ENCODE peak calls at places on chromosome 9, in nine cellular contexts. E is A549; Z is lung microvascular endothelial cell; G is stimulated activated CD8-positive, alpha-beta memory T cell treated with anti-CD3 and anti-CD28 coated beads, Interleukin-4, amount 100 ng/mL, for 48 hours; T is Jurkat, Clone E6-1; W is foreskin melanocyte; H is IMR-90; L is HCEC 1CT; Y is left cardiac atrium. N is an unnamed sample.

GRCh38 chr9:98083566-98084135 is 27.1 kb downstream of the NANS start:
- DNase-seq in E (no peak), Z (no peak), G (no peak), T (no peak), W (no peak), H (no peak), L (no peak), Y (no peak), N (no peak)

GRCh38 chr9:88722753-88723152 is 187.8 kb downstream of the NXNL2 start:
- DNase-seq in E (peak), Z (peak), G (no peak), T (peak), W (no peak), H (peak), L (no peak), Y (no peak), N (no peak)

GRCh38 chr9:22307013-22307711 is 139.5 kb upstream of the DMRTA1 start:
- DNase-seq in E (peak), Z (peak), G (no peak), T (no peak), W (peak), H (peak), L (peak), Y (no peak), N (no peak)

GRCh38 chr9:93660647-93661046 is 84.3 kb downstream of the PHF2 start:
- DNase-seq in E (no peak), Z (no peak), G (no peak), T (no peak), W (no peak), H (no peak), L (no peak), Y (no peak), N (no peak)

GRCh38 chr9:88322906-88323566 is 65.2 kb upstream of the SPIN1 start:
- DNase-seq in E (no peak), Z (peak), G (peak), T (peak), W (no peak), H (peak), L (no peak), Y (no peak), N (no peak)

GRCh38 chr9:84170521-84171141 is 169.9 kb downstream of the SLC28A3 start:
- DNase-seq in E (peak), Z (peak), G (no peak), T (no peak), W (no peak), H (peak), L (peak), Y (peak), N (no peak)

GRCh38 chr9:110078626-110079025 is 129.3 kb downstream of the C9orf152 start:
- DNase-seq in E (no peak), Z (no peak), G (no peak), T (no peak), W (no peak), H (no peak), L (no peak), Y (no peak), N (no peak)

GRCh38 chr9:3001311-3001710 is 157.4 kb upstream of the PUM3 start:
- DNase-seq in E (no peak), Z (no peak), G (no peak), T (no peak), W (no peak), H (no peak), L (no peak), Y (no peak), N (no peak)

GRCh38 chr9:77099388-77099787 is 77.9 kb upstream of the VPS13A start:
- DNase-seq in E (no peak), Z (no peak), G (no peak), T (no peak), W (no peak), H (no peak), L (no peak), Y (no peak), N (no peak)

GRCh38 chr9:134044944-134045343 is 19.7 kb downstream of the BRD3OS start:
- DNase-seq in E (no peak), Z (no peak), G (no peak), T (no peak), W (no peak), H (no peak), L (no peak), Y (no peak), N (no peak)

GRCh38 chr9:104575451-104575850 is 6.5 kb downstream of the OR13C8 start:
- DNase-seq in E (no peak), Z (no peak), G (no peak), T (no peak), W (no peak), H (no peak), L (no peak), Y (no peak), N (no peak)

GRCh38 chr9:20984471-20984870 is 47.0 kb downstream of the HACD4 start:
- DNase-seq in E (no peak), Z (no peak), G (no peak), T (no peak), W (no peak), H (peak), L (no peak), Y (no peak), N (no peak)

GRCh38 chr9:124110307-124110915 is 98.8 kb downstream of the LHX2 start:
- DNase-seq in E (peak), Z (peak), G (peak), T (peak), W (peak), H (peak), L (peak), Y (peak), N (peak)

GRCh38 chr9:132384376-132384775 is 22.3 kb downstream of the TTF1 start:
- DNase-seq in E (no peak), Z (no peak), G (no peak), T (no peak), W (no peak), H (no peak), L (no peak), Y (no peak), N (no peak)

GRCh38 chr9:81632599-81632998 is 56.7 kb downstream of the TLE1 start:
- DNase-seq in E (no peak), Z (peak), G (no peak), T (no peak), W (no peak), H (peak), L (peak), Y (no peak), N (no peak)

GRCh38 chr9:127711226-127711701 is 4.2 kb downstream of the PTRH1 start:
- DNase-seq in E (no peak), Z (no peak), G (no peak), T (peak), W (no peak), H (no peak), L (no peak), Y (no peak), N (no peak)

GRCh38 chr9:92295827-92296258 is 2.3 kb upstream of the IARS1 start:
- DNase-seq in E (no peak), Z (peak), G (no peak), T (peak), W (no peak), H (no peak), L (no peak), Y (no peak), N (no peak)